ENCODE peak calls at places on chromosomes 13 and 19, in four cellular contexts. K is GM12878, H is H1, N is K562. J is an unnamed sample.

GRCh38 chr13:105466376-105466775 is 1069.1 kb downstream of the EFNB2 start:
- DNase-seq in K (no peak), H (no peak), N (no peak), J (no peak)

GRCh38 chr19:9863759-9864158 is 28.6 kb downstream of the PIN1 start:
- DNase-seq in K (no peak), H (no peak), N (no peak), J (no peak)

GRCh38 chr13:71252191-71252704 is 614.8 kb downstream of the DACH1 start:
- DNase-seq in K (no peak), H (no peak), N (no peak), J (no peak)

GRCh38 chr19:46791944-46792343 is 3.5 kb upstream of the SLC1A5 start:
- DNase-seq in K (no peak), H (no peak), N (no peak), J (no peak)

GRCh38 chr19:5305163-5305562 is 35.4 kb downstream of the PTPRS start:
- DNase-seq in K (no peak), H (no peak), N (no peak), J (no peak)

GRCh38 chr19:12331211-12331941 is 2.1 kb downstream of the ZNF563 start:
- DNase-seq in K (peak; percentile 82), H (no peak), N (peak; percentile 19), J (peak; percentile 96)

GRCh38 chr13:73401769-73402168 is 343.0 kb downstream of the KLF5 start:
- DNase-seq in K (no peak), H (no peak), N (no peak), J (no peak)

GRCh38 chr13:48567521-48568331 is 34.8 kb upstream of the RCBTB2 start:
- DNase-seq in K (no peak), H (no peak), N (no peak), J (peak; percentile 70)

GRCh38 chr13:39676315-39676876 is 20.9 kb downstream of the COG6 start:
- DNase-seq in K (no peak), H (no peak), N (peak; percentile 34), J (peak; percentile 28)

GRCh38 chr19:4456566-4456842 is 1.1 kb downstream of the UBXN6 start:
- DNase-seq in K (no peak), H (no peak), N (peak; percentile 54), J (no peak)

GRCh38 chr19:7799640-7800355 is 30.2 kb upstream of the EVI5L start:
- DNase-seq in K (no peak), H (peak; percentile 41), N (peak; percentile 81), J (peak; percentile 60)

GRCh38 chr13:112760440-112760839 is 70.6 kb downstream of the ATP11A start:
- DNase-seq in K (no peak), H (no peak), N (no peak), J (no peak)

GRCh38 chr19:5624154-5624663 is 1.3 kb downstream of the SAFB start:
- DNase-seq in K (no peak), H (no peak), N (peak; percentile 38), J (no peak)

GRCh38 chr13:95643009-95643408 is 1.5 kb downstream of the DZIP1 start:
- DNase-seq in K (no peak), H (no peak), N (no peak), J (no peak)

GRCh38 chr13:110109910-110110309 is 197.0 kb downstream of the COL4A1 start:
- DNase-seq in K (no peak), H (no peak), N (no peak), J (no peak)

GRCh38 chr19:53328967-53329366 is 4.6 kb upstream of the ZNF845 start:
- DNase-seq in K (no peak), H (no peak), N (no peak), J (no peak)

GRCh38 chr19:41228486-41228885 is 9.5 kb downstream of the AXL start:
- DNase-seq in K (no peak), H (no peak), N (no peak), J (no peak)

GRCh38 chr19:49997709-49998108 is 27.5 kb downstream of the VRK3 start:
- DNase-seq in K (peak; percentile 26), H (no peak), N (peak; percentile 51), J (peak; percentile 56)

GRCh38 chr13:110380359-110381028 is 73.4 kb downstream of the COL4A2 start:
- DNase-seq in K (no peak), H (no peak), N (no peak), J (no peak)

GRCh38 chr13:41543664-41544300 is 86.4 kb downstream of the RGCC start:
- DNase-seq in K (no peak), H (no peak), N (no peak), J (no peak)

GRCh38 chr13:29362849-29363604 is 232.5 kb downstream of the SLC7A1 start:
- DNase-seq in K (peak; percentile 13), H (peak; percentile 44), N (peak; percentile 49), J (peak; percentile 43)

GRCh38 chr19:29479941-29480340 is 45.9 kb upstream of the VSTM2B start:
- DNase-seq in K (no peak), H (no peak), N (no peak), J (no peak)

GRCh38 chr19:18883530-18884304 is 12.2 kb downstream of the CERS1 start:
- DNase-seq in K (no peak), H (no peak), N (peak; percentile 58), J (no peak)

GRCh38 chr13:24512208-24513068 is at the start of gene PARP4:
- DNase-seq in K (peak; percentile 34), H (no peak), N (peak; percentile 87), J (peak; percentile 93)

GRCh38 chr19:19406878-19407639 is 1.6 kb downstream of the GATAD2A start:
- DNase-seq in K (no peak), H (no peak), N (peak; percentile 62), J (peak; percentile 42)

GRCh38 chr19:37953125-37953524 is 46.1 kb downstream of the SIPA1L3 start:
- DNase-seq in K (no peak), H (no peak), N (no peak), J (no peak)

GRCh38 chr13:77465595-77466195 is 69.8 kb upstream of the SCEL start:
- DNase-seq in K (no peak), H (no peak), N (no peak), J (no peak)

GRCh38 chr19:37770985-37771384 is 8.4 kb downstream of the ZNF573 start:
- DNase-seq in K (no peak), H (no peak), N (no peak), J (no peak)

DNA sequence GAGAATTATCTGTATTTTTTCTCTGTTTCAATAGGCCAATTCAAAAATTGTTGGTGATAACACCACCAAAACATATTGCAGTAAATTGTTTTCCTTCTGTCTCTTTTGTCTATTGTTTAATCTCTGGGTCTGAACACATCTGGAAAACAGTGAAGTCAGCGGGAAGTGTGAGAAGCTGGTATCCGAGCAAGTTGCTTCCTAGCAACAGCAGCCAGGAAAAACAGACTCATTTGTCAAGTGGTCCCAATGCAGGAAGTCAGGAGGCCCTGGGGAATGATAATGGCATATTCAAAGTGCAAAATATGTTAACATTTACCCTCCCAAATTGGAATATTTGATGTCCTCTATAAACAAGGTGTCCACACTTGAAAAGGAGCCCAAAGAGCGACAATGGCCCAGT is 515.2 kb downstream of the TBC1D4 start:
- DNase-seq in K (no peak), H (no peak), N (no peak), J (no peak)
- TF ChIP-seq CBX5 in K (no peak), H (no peak), N (no peak), J (no peak)

DNA sequence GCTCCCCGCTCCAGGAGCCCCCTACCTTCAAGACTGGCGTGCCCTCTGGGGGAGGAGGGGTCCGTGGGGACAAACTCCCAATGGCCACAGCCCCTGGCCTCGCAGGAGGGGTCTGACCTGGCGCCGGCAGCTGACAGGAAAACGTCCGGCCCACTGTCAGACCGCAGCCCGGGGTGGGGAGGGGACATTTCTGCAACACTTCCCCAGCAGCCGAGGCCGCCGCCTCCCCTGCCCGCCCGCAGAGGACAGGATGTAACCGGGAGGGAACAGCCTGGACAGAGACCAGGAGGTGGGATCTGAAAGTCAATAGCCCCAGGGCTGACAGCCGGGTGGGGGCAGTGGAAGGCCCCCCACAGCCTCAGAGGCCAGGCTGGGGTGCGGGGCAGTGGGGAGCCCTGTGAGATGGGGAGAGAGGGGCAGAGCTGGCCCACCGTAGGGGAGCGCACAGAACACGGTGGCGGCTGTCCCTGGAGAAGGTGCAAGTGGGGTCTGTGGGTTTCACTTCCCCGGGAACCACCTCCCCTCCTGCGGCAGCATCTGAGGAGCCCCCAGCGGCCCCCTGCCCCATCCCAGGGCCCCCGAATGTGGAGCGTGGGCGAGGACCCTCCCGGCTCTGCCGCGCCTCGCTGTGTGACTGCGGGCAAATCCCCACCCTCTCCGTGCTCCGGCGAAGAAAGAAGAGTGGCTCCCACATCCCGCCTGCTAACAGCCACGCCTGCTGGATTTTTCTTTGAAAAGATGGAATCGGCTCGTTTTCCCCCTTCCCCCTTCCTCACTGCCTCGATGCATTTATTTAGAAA is at the start of gene PEAK3:
- DNase-seq in K (no peak), H (no peak), N (peak; percentile 75), J (no peak)
- TF ChIP-seq CBX5 in K (no peak), H (no peak), N (no peak), J (no peak)

GRCh38 chr13:75705395-75705794 is 69.3 kb downstream of the LMO7 start:
- DNase-seq in K (no peak), H (no peak), N (no peak), J (no peak)

GRCh38 chr13:75703768-75704167 is 67.6 kb downstream of the LMO7 start:
- DNase-seq in K (no peak), H (no peak), N (no peak), J (no peak)

GRCh38 chr13:75704942-75705320 is 68.8 kb downstream of the LMO7 start:
- DNase-seq in K (no peak), H (no peak), N (no peak), J (no peak)

GRCh38 chr13:75705908-75706307 is 69.8 kb downstream of the LMO7 start:
- DNase-seq in K (no peak), H (no peak), N (no peak), J (no peak)

GRCh38 chr13:75704194-75704941 is 68.2 kb downstream of the LMO7 start:
- DNase-seq in K (no peak), H (no peak), N (no peak), J (no peak)
- TF ChIP-seq CBX5 in K (no peak), H (no peak), N (no peak), J (no peak)

DNA sequence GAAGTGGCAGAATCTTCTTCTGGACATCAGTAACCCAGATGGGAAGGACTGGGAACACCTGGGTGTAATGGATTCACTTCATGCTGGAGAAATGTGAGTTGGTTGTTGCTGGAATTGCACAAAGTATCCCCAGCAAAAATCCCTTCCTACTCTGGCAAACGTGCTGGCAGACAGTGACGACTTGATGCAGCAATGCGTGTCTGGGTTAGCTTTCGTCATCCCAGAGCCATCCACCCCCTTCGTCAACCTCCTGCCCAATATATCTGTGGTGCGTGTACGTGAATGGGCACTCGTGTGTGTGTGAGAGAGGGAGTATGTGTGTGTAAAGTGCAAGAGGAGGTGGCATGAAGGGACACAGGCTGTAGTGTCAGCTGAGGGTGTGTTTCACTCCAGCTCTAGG is 70.9 kb downstream of the TM9SF2 start:
- DNase-seq in K (no peak), H (no peak), N (no peak), J (no peak)
- TF ChIP-seq CBX5 in K (no peak), H (no peak), N (no peak), J (no peak)

DNA sequence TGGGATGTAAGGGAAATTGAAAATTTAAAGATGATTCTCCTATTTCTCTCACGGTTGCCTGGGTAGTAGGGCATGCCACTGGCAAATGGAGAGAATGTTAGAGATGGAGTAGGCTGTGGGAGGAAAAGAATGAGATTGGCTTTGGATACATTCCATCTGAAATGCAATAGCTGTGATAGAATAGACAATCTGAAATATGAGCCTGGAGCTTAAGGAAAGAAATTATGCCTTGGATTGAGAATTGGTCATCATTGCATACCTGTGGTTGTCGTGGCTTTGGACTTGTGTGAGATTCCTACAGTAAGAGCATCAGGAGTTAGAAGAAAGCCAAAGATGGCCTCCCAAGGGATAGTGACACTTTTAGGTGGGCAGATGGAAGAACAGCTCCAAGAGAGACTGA is 305.1 kb upstream of the SLC10A2 start:
- DNase-seq in K (no peak), H (no peak), N (no peak), J (no peak)
- TF ChIP-seq CBX5 in K (no peak), H (no peak), N (no peak), J (no peak)